ENCODE peak calls at places on chromosomes 12 and 14, in ten cellular contexts. M, K, C, J, O, P, W, Q, S and E are unnamed samples.

GRCh38 chr12:113120670-113121370 is 14.7 kb downstream of the RASAL1 start:
- DNase-seq in M (no peak), K (no peak), C (no peak), J (no peak), O (no peak), P (no peak), W (no peak), Q (no peak), S (no peak), E (no peak)

GRCh38 chr14:67749341-67750110 is 47.8 kb downstream of the RDH12 start:
- DNase-seq in M (no peak), K (no peak), C (no peak), J (no peak), O (peak), P (no peak), W (no peak), Q (no peak), S (peak), E (no peak)

GRCh38 chr12:62227091-62227490 is 33.1 kb upstream of the USP15 start:
- DNase-seq in M (no peak), K (no peak), C (no peak), J (no peak), O (no peak), P (no peak), W (no peak), Q (no peak), S (no peak), E (no peak)

GRCh38 chr14:104441275-104442106 is 138.1 kb upstream of the C14orf180 start:
- DNase-seq in M (no peak), K (no peak), C (peak), J (peak), O (no peak), P (no peak), W (no peak), Q (no peak), S (no peak), E (no peak)

GRCh38 chr12:3998968-3999792 is 126.0 kb upstream of the PARP11 start:
- DNase-seq in M (no peak), K (peak), C (no peak), J (peak), O (no peak), P (no peak), W (peak), Q (no peak), S (no peak), E (no peak)

GRCh38 chr14:23430733-23431105 is 4.7 kb downstream of the MYH7 start:
- DNase-seq in M (no peak), K (no peak), C (peak), J (no peak), O (no peak), P (no peak), W (no peak), Q (no peak), S (no peak), E (no peak)

GRCh38 chr12:64010069-64010686 is 165.7 kb downstream of the SRGAP1 start:
- DNase-seq in M (peak), K (no peak), C (no peak), J (no peak), O (peak), P (peak), W (peak), Q (peak), S (peak), E (no peak)

GRCh38 chr14:93984987-93985410 is 8.6 kb upstream of the ASB2 start:
- DNase-seq in M (no peak), K (peak), C (peak), J (no peak), O (peak), P (peak), W (peak), Q (no peak), S (peak), E (peak)

DNA sequence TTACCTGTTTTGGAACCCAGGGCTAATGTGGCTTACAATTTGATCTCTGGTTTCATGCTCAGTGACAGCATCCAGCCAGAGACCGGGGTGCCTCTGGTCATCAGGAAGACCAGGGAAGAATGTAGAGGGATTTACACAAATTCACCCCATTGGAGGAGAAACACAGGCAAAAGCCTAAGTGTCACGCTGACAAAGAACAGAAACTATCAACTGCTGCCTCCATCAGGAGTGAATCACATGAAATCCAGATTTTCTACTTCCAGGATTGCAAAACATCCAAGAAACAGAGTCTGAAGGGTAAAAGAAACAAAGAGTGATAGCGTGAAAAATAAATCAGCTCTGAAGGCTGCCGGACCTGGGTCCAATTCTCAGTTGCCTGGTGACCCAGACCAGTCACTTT is 136.1 kb upstream of the MAP1LC3B2 start:
- DNase-seq in M (no peak), K (no peak), C (no peak), J (no peak), O (no peak), P (no peak), W (peak), Q (no peak), S (peak), E (no peak)
- TF ChIP-seq CTCF in M (no peak), K (no peak), C (no peak), J (no peak), O (no peak), P (no peak), W (no peak), Q (no peak), S (no peak), E (no peak)

GRCh38 chr12:86376052-86376451 is 119.9 kb upstream of the MGAT4C start:
- DNase-seq in M (no peak), K (no peak), C (no peak), J (no peak), O (no peak), P (no peak), W (peak), Q (no peak), S (no peak), E (no peak)
- TF ChIP-seq CTCF in M (no peak), K (no peak), C (no peak), J (no peak), O (no peak), P (no peak), W (peak), Q (no peak), S (no peak), E (peak)

DNA sequence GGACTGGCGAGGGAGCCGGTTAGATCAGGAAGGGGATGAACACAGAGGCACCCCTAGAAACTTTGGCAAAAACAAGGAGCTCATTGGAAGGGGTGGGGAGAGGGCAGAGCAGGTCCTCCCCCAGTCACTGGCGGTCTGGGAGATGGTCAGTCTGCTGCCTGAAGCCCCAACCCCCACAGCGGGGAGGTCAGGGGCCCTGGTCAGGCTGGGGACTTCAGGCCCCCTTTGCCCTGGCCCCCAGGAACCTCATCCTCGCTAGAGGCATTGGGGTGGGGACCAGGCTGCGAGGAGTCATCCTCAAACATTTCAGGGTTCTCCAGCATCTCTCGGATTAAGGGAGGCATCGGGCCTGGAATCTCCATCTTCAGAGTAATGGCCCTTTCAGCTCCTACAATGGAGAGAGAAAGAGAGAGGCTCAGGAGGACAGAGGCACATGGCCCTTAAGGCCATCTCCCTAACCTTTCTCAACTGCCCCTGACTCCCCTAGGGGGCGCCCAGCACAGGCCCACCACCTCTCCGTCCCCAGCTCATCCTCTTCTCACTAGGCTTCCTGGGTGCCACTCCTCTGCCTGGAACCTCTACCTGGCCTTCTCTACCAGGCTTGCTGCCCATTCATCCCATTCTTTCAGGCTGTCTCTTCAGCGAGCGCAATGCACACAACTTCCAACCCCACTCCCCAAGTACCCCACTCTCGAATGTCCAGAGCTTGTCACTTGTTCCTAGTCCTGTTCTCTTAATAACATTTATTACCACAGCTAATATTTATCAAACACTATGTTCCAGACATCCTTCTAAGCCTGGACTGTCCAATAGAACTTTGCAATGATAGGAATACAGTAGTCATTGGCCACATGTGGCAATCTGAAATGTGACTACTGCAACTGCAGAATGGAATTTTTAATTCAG is 4.7 kb upstream of the ITGB7 start:
- DNase-seq in M (no peak), K (no peak), C (no peak), J (no peak), O (no peak), P (peak), W (no peak), Q (no peak), S (no peak), E (no peak)
- TF ChIP-seq CTCF in M (peak), K (no peak), C (no peak), J (no peak), O (peak), P (peak), W (peak), Q (peak), S (peak), E (peak)

GRCh38 chr12:65825573-65826512 is 1.6 kb downstream of the HMGA2 start:
- DNase-seq in M (peak), K (peak), C (peak), J (peak), O (no peak), P (peak), W (no peak), Q (peak), S (no peak), E (peak)
- TF ChIP-seq CTCF in M (no peak), K (no peak), C (no peak), J (no peak), O (no peak), P (no peak), W (no peak), Q (no peak), S (no peak), E (no peak)

GRCh38 chr14:52013984-52014600 is 24.7 kb downstream of the RTRAF start:
- DNase-seq in M (no peak), K (no peak), C (no peak), J (no peak), O (no peak), P (no peak), W (no peak), Q (no peak), S (no peak), E (peak)

GRCh38 chr14:52018252-52018651 is 28.9 kb downstream of the RTRAF start:
- DNase-seq in M (no peak), K (peak), C (no peak), J (no peak), O (no peak), P (no peak), W (peak), Q (no peak), S (no peak), E (no peak)

GRCh38 chr14:52012635-52013034 is 23.3 kb downstream of the RTRAF start:
- DNase-seq in M (no peak), K (no peak), C (peak), J (no peak), O (no peak), P (no peak), W (no peak), Q (no peak), S (peak), E (no peak)

GRCh38 chr14:52014601-52015267 is 25.4 kb downstream of the RTRAF start:
- DNase-seq in M (no peak), K (no peak), C (peak), J (no peak), O (no peak), P (no peak), W (no peak), Q (no peak), S (no peak), E (no peak)

GRCh38 chr14:52015411-52016030 is 26.2 kb downstream of the RTRAF start:
- DNase-seq in M (no peak), K (peak), C (no peak), J (no peak), O (no peak), P (no peak), W (peak), Q (no peak), S (peak), E (peak)
- TF ChIP-seq CTCF in M (no peak), K (no peak), C (no peak), J (no peak), O (peak), P (no peak), W (peak), Q (peak), S (peak), E (no peak)

DNA sequence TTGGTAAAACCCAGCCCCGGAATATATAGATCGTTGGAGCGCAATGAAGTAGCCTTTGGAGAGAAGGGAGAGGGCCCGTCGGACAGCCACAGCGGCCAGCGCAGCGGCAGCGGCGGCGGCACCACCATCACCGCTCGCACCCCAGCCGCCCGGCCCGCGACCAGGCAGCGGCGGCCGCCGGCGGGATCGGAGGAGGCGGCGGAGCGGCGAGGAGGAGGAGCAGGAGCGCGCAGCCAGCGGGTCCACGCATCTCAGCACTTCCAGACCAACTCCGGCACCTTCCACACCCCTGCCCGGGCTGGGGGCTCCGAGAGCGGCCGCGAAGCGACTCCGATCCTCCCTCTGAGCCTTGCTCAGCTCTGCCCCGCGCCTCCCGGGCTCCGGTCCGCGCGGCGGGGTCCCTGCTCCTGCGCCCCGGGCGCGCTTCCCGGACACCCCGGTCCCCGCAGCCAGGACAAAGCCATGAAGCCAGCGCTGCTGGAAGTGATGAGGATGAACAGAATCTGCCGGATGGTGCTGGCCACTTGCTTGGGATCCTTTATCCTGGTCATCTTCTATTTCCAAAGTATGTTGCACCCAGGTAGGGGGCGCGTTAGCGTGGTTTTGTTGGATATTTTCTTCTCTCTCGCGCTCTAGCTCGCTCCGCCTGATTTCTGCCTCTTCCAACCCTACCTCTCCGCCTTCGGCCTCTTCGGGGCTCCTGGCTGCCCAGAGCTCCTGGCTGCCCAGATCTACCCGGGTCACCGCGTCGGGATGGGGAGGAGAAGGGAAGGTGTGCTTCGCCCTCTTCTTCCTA is 400 bp downstream of the CHST11 start:
- DNase-seq in M (peak), K (peak), C (peak), J (peak), O (peak), P (peak), W (peak), Q (peak), S (peak), E (peak)
- TF ChIP-seq CTCF in M (peak), K (no peak), C (no peak), J (no peak), O (peak), P (peak), W (peak), Q (peak), S (peak), E (peak)

DNA sequence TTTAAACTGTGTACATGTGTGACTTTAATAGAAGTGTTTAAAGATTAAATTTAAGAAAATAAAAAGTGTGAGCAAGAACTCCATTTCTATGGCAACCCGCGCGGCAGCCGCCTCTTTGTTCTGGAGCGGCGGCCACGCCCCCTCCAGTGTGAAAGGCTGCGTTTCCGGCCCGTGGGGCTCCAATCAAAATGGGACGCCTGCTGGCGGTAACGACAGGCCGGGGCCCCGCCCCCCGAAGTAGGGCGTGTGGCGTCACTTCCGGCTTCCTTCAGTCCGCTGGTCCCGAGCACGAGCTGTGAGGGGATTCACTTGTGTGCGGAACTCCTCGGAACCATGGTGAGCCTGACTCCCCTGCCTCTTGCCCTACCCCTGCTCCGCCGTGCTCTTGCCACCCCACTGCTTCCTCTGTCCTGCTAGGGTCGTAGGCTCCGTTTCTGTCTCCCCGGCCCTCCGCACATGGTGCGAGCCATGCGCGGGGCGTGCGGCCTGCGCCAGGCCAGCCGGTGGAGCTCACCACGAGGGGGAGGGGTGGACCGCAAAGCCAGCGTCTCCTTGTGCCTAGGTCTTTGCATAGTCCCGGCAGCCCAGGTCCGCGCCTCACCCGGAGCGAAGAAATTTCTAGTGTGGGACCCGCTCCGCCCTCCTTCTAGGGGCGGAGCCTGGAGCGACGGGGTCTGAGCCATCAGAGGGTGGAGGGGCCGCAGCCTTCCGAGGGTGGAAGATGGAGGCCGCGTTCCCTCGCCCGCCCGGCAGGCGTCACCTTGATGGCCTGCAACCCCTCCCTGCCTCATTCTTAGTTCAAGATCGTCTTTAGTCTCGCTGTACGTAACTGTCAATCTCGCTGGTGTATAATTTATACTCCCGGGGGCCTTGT is at the start of gene CCT2:
- DNase-seq in M (peak), K (peak), C (peak), J (peak), O (peak), P (peak), W (peak), Q (peak), S (peak), E (peak)
- TF ChIP-seq CTCF in M (no peak), K (no peak), C (no peak), J (no peak), O (peak), P (peak), W (peak), Q (no peak), S (peak), E (peak)

GRCh38 chr12:15527201-15527782 is 205.0 kb downstream of the PTPRO start:
- DNase-seq in M (no peak), K (no peak), C (no peak), J (no peak), O (peak), P (no peak), W (peak), Q (no peak), S (no peak), E (no peak)
- TF ChIP-seq CTCF in M (no peak), K (no peak), C (no peak), J (no peak), O (peak), P (peak), W (peak), Q (no peak), S (peak), E (no peak)